ENCODE peak calls at places on chromosome 19, in nine cellular contexts. L is vagina; Y is HAP-1; W is cardiac fibroblast; B is RWPE2; F is GM12892; J is nucleus accumbens; G is T-helper 2 cell; P is naive thymus-derived CD8-positive, alpha-beta T cell. C is an unnamed sample.

GRCh38 chr19:8194528-8195275 is 14.5 kb upstream of the CERS4 start:
- DNase-seq in L (no peak), Y (no peak), W (no peak), B (no peak), F (no peak), J (no peak), G (peak), P (peak), C (peak)

GRCh38 chr19:8462601-8463000 is 17.8 kb downstream of the HNRNPM start:
- DNase-seq in L (no peak), Y (no peak), W (no peak), B (no peak), F (no peak), J (no peak), G (no peak), P (no peak), C (no peak)

GRCh38 chr19:48815870-48816501 is 5.2 kb upstream of the BCAT2 start:
- DNase-seq in L (no peak), Y (no peak), W (peak), B (no peak), F (no peak), J (no peak), G (no peak), P (no peak), C (no peak)

GRCh38 chr19:55392820-55393219 is 7.1 kb downstream of the RPL28 start:
- DNase-seq in L (no peak), Y (no peak), W (no peak), B (no peak), F (no peak), J (no peak), G (no peak), P (no peak), C (no peak)

GRCh38 chr19:2150794-2151338 is 500 bp downstream of the AP3D1 start:
- DNase-seq in L (no peak), Y (no peak), W (no peak), B (no peak), F (peak), J (peak), G (no peak), P (peak), C (no peak)

GRCh38 chr19:40416918-40417713 is 3.9 kb upstream of the PRX start:
- DNase-seq in L (no peak), Y (no peak), W (peak), B (no peak), F (no peak), J (no peak), G (no peak), P (no peak), C (no peak)

GRCh38 chr19:15320118-15320517 is 12.2 kb downstream of the BRD4 start:
- DNase-seq in L (no peak), Y (no peak), W (peak), B (no peak), F (no peak), J (no peak), G (no peak), P (no peak), C (no peak)

GRCh38 chr19:47495478-47496372 is 11.7 kb upstream of the KPTN start:
- DNase-seq in L (no peak), Y (no peak), W (no peak), B (no peak), F (no peak), J (no peak), G (no peak), P (no peak), C (no peak)

GRCh38 chr19:1324792-1325567 is 39.3 kb downstream of the EFNA2 start:
- DNase-seq in L (no peak), Y (peak), W (peak), B (no peak), F (no peak), J (peak), G (no peak), P (no peak), C (peak)

C was measured in stimulated activated naive B cell treated with anti-CD40 and anti-IgM and Interleukin-4, amounts not matched to agents 10 μg/mL and 1 μg/mL and 100 μg/mL, for 72 hours.